ENCODE peak calls at places on chromosomes 16 and 17, in eight cellular contexts. K is IMR-90, Z is esophagus squamous epithelium, O is MM.1S, M is kidney, B is dorsolateral prefrontal cortex, S is cardiac muscle cell, X is stomach. F is an unnamed sample.

GRCh38 chr16:87344931-87345631 is 27.9 kb upstream of the C16orf95 start:
- DNase-seq in S (no peak), X (peak; percentile 34), Z (no peak), B (no peak), O (no peak), M (no peak), K (no peak), F (peak; percentile 61)

GRCh38 chr17:7440113-7440822 is 956 bp downstream of the FGF11 start:
- DNase-seq in K (no peak), O (no peak), S (no peak), M (peak; percentile 91), Z (no peak), B (no peak), X (peak; percentile 72), F (no peak)

GRCh38 chr16:48426244-48427135 is 41.3 kb upstream of the SIAH1 start:
- DNase-seq in K (peak; percentile 32), Z (no peak), B (no peak), S (peak; percentile 84), O (no peak), M (no peak), X (no peak), F (no peak)

GRCh38 chr17:6139447-6139832 is 69.3 kb downstream of the WSCD1 start:
- DNase-seq in K (no peak), X (no peak), S (no peak), O (no peak), B (no peak), M (no peak), Z (no peak), F (no peak)

GRCh38 chr16:11319529-11320146 is 25.6 kb upstream of the RMI2 start:
- DNase-seq in K (no peak), S (no peak), Z (no peak), O (no peak), X (peak; percentile 46), M (no peak), B (no peak), F (no peak)

GRCh38 chr17:28467456-28468025 is 5.9 kb upstream of the SLC13A2 start:
- DNase-seq in O (no peak), K (peak; percentile 33), M (no peak), B (no peak), Z (no peak), X (no peak), S (peak; percentile 95), F (no peak)

GRCh38 chr16:10940501-10941079 is 1.7 kb downstream of the DEXI start:
- DNase-seq in K (peak; percentile 34), O (peak; percentile 59), M (no peak), S (no peak), B (no peak), X (no peak), Z (no peak), F (no peak)

GRCh38 chr16:47694543-47694942 is 233.4 kb downstream of the PHKB start:
- DNase-seq in X (no peak), K (no peak), B (no peak), O (no peak), M (no peak), S (no peak), Z (no peak), F (no peak)

GRCh38 chr17:15431201-15431600 is 36.2 kb downstream of the CDRT4 start:
- DNase-seq in O (no peak), B (no peak), X (no peak), K (no peak), S (no peak), Z (no peak), M (no peak), F (no peak)

GRCh38 chr17:83100853-83101391 is 21.5 kb downstream of the METRNL start:
- DNase-seq in B (no peak), M (peak; percentile 86), O (peak; percentile 63), S (no peak), Z (no peak), X (no peak), K (no peak), F (no peak)

GRCh38 chr17:34675143-34675542 is 95.8 kb downstream of the TMEM132E start:
- DNase-seq in S (no peak), B (no peak), Z (no peak), X (no peak), O (no peak), K (no peak), M (no peak), F (no peak)

GRCh38 chr17:43360376-43360738 is 38.4 kb upstream of the ARL4D start:
- DNase-seq in K (peak; percentile 97), X (peak; percentile 59), S (peak; percentile 88), M (no peak), Z (no peak), B (no peak), O (peak; percentile 66), F (no peak)

GRCh38 chr17:56930739-56931337 is 17.0 kb upstream of the TRIM25 start:
- DNase-seq in M (no peak), S (no peak), X (no peak), Z (no peak), K (no peak), B (no peak), O (no peak), F (no peak)

GRCh38 chr16:64615647-64616280 is 506.1 kb downstream of the CDH11 start:
- DNase-seq in O (peak; percentile 50), M (no peak), S (peak; percentile 17), Z (no peak), X (no peak), K (peak; percentile 1), B (no peak), F (no peak)

GRCh38 chr16:66878067-66878466 is 2.2 kb upstream of the PDP2 start:
- DNase-seq in K (no peak), B (no peak), X (no peak), O (peak; percentile 95), M (peak; percentile 39), S (no peak), Z (no peak), F (no peak)

GRCh38 chr17:75142236-75142971 is 10.9 kb upstream of the NT5C start:
- DNase-seq in Z (no peak), K (no peak), B (no peak), O (no peak), M (no peak), S (no peak), X (no peak), F (no peak)

GRCh38 chr17:50893183-50893993 is 27.2 kb upstream of the TOB1 start:
- DNase-seq in K (peak; percentile 52), S (peak; percentile 87), Z (no peak), B (peak; percentile 83), X (no peak), O (no peak), M (peak; percentile 94), F (no peak)

GRCh38 chr17:80864751-80865150 is 126.9 kb upstream of the CHMP6 start:
- DNase-seq in O (no peak), B (no peak), Z (no peak), M (peak; percentile 15), X (no peak), S (no peak), K (no peak), F (no peak)

GRCh38 chr17:81420769-81421462 is 25.7 kb downstream of the BAHCC1 start:
- DNase-seq in M (peak; percentile 89), K (peak; percentile 49), B (peak; percentile 91), O (no peak), Z (no peak), X (peak; percentile 82), S (peak; percentile 66), F (no peak)

GRCh38 chr17:40323731-40324650 is 15.0 kb downstream of the RARA start:
- DNase-seq in O (peak; percentile 21), X (no peak), M (peak; percentile 87), S (peak; percentile 83), B (no peak), Z (no peak), K (peak; percentile 44), F (peak; percentile 68)
- H3K4me3 ChIP-seq in O (peak overlapping the region; percentile 97), X (peak overlapping the region; percentile 81), M (no peak overlapping the region), S (no peak overlapping the region), B (no peak overlapping the region), Z (no peak overlapping the region), K (no peak overlapping the region), F (no peak overlapping the region)

GRCh38 chr17:77233127-77233526 is 92.4 kb downstream of the SEC14L1 start:
- DNase-seq in B (no peak), M (no peak), S (no peak), Z (no peak), X (no peak), O (no peak), K (no peak), F (no peak)

GRCh38 chr17:77234695-77235094 is 93.9 kb downstream of the SEC14L1 start:
- DNase-seq in X (no peak), K (no peak), O (no peak), Z (no peak), B (no peak), S (no peak), M (peak; percentile 52), F (no peak)

GRCh38 chr17:77233635-77234334 is 93.0 kb downstream of the SEC14L1 start:
- DNase-seq in X (peak; percentile 55), K (peak; percentile 89), O (peak; percentile 90), S (peak; percentile 87), B (peak; percentile 80), Z (no peak), M (no peak), F (no peak)

GRCh38 chr17:77237232-77238008 is 96.7 kb downstream of the SEC14L1 start:
- DNase-seq in X (no peak), O (no peak), Z (no peak), M (no peak), B (no peak), S (no peak), K (no peak), F (no peak)

DNA sequence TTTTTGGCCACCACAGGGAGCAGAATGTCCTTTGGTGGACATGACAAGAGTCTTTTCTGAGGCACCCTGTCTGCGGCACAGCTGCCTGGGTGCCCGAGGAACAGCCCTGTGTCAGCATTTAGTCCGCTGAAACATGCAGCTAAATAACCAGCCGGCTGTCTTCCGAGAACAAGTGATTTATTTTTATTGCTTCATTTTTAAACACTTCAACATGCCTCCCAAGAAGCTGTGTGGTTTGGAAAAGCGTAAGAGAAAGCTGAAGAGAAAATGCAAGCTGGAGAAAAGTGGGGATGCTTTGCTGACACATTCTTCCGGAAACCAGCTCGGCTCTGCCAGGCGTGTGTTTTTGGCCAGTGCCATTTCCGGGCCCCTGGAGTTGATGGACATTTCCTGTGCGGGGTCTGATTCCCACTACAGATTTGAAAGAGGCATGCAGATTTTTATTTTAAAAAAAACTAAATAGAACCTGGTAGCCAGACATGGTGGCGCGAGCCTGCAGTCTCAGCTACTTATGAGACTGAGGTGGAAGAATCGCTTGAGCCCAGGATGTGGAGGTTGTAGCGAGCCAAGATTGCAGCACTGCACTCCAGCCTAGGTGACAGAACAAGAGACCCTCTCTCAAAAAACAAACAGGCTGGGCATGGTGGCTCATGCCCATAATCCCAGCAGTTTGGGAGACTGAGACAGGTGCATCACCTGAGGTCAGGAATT is 94.8 kb downstream of the SEC14L1 start:
- DNase-seq in M (peak; percentile 80), Z (no peak), X (no peak), B (no peak), K (peak; percentile 88), S (peak; percentile 94), O (peak; percentile 93), F (peak; percentile 56)
- H3K4me3 ChIP-seq in M (peak overlapping the region; percentile 1), Z (no peak overlapping the region), X (peak overlapping the region; percentile 16), B (peak overlapping the region; percentile 35), K (peak overlapping the region; percentile 24), S (no peak overlapping the region), O (peak overlapping the region; percentile 11), F (no peak overlapping the region)

GRCh38 chr16:397736-398332 is 835 bp downstream of the NME4 start:
- DNase-seq in Z (no peak), S (peak; percentile 76), O (peak; percentile 69), B (peak; percentile 88), K (peak; percentile 61), M (peak; percentile 93), X (peak; percentile 82), F (no peak)
- H3K4me3 ChIP-seq in Z (peak overlapping the region; percentile 66), S (peak overlapping the region; percentile 96), O (no peak overlapping the region), B (no peak overlapping the region), K (no peak overlapping the region), M (no peak overlapping the region), X (peak overlapping the region; percentile 62), F (no peak overlapping the region)

GRCh38 chr17:45923511-45924268 is 29.3 kb downstream of the MAPT start:
- DNase-seq in M (no peak), S (peak; percentile 86), K (peak; percentile 12), O (no peak), B (no peak), X (no peak), Z (no peak), F (no peak)
- H3K4me3 ChIP-seq in M (no peak overlapping the region), S (no peak overlapping the region), K (no peak overlapping the region), O (no peak overlapping the region), B (no peak overlapping the region), X (no peak overlapping the region), Z (no peak overlapping the region), F (no peak overlapping the region)

F was measured in lung.